ENCODE peak calls at places on chromosomes 16 and 17, in six cellular contexts. G is DND-41; Z is mesenchymal stem cell; A is CD8-positive, alpha-beta memory T cell; P is uterus; B is heart right ventricle. I is an unnamed sample.

GRCh38 chr17:65228287-65228686 is 91.1 kb downstream of the RGS9 start:
- DNase-seq in G (no peak), Z (peak; percentile 12), A (no peak), P (no peak), B (no peak), I (no peak)

GRCh38 chr17:66807182-66807581 is 27.7 kb upstream of the CACNG5 start:
- DNase-seq in G (no peak), Z (no peak), A (no peak), P (no peak), B (no peak), I (no peak)

GRCh38 chr16:12545792-12546342 is 257.8 kb downstream of the CPPED1 start:
- DNase-seq in G (no peak), Z (no peak), A (no peak), P (no peak), B (no peak), I (no peak)

GRCh38 chr17:6541886-6542285 is 14.5 kb downstream of the PITPNM3 start:
- DNase-seq in G (no peak), Z (no peak), A (no peak), P (no peak), B (no peak), I (no peak)

GRCh38 chr17:16025202-16025601 is 25.6 kb downstream of the TTC19 start:
- DNase-seq in G (no peak), Z (no peak), A (no peak), P (no peak), B (no peak), I (no peak)

GRCh38 chr17:80146121-80147034 is 550 bp downstream of the EIF4A3 start:
- DNase-seq in G (peak; percentile 31), Z (peak; percentile 45), A (peak; percentile 31), P (no peak), B (no peak), I (peak; percentile 32)

GRCh38 chr16:89320717-89321501 is 103.4 kb downstream of the ZNF778 start:
- DNase-seq in G (no peak), Z (peak; percentile 62), A (no peak), P (no peak), B (peak; percentile 70), I (peak; percentile 61)

GRCh38 chr17:49465352-49465751 is 29.7 kb upstream of the NGFR start:
- DNase-seq in G (no peak), Z (no peak), A (no peak), P (no peak), B (no peak), I (no peak)

GRCh38 chr17:67431210-67432015 is 54.3 kb downstream of the PITPNC1 start:
- DNase-seq in G (no peak), Z (peak; percentile 91), A (no peak), P (no peak), B (no peak), I (no peak)

GRCh38 chr17:75652341-75652740 is 14.6 kb downstream of the RECQL5 start:
- DNase-seq in G (no peak), Z (no peak), A (no peak), P (no peak), B (no peak), I (no peak)

GRCh38 chr16:20382202-20382948 is 22.2 kb downstream of the PDILT start:
- DNase-seq in G (no peak), Z (no peak), A (no peak), P (no peak), B (no peak), I (peak; percentile 6)

GRCh38 chr17:48215583-48216139 is 108.1 kb downstream of the SNX11 start:
- DNase-seq in G (no peak), Z (peak; percentile 81), A (no peak), P (no peak), B (no peak), I (peak; percentile 63)

GRCh38 chr17:32158870-32159585 is 16.7 kb downstream of the RHOT1 start:
- DNase-seq in G (no peak), Z (no peak), A (no peak), P (no peak), B (peak; percentile 30), I (no peak)

GRCh38 chr17:19386276-19386863 is 620 bp downstream of the MFAP4 start:
- DNase-seq in G (no peak), Z (peak; percentile 94), A (no peak), P (peak; percentile 82), B (peak; percentile 51), I (no peak)

GRCh38 chr17:43468746-43469544 is 14.8 kb upstream of the DHX8 start:
- DNase-seq in G (no peak), Z (peak; percentile 83), A (no peak), P (no peak), B (no peak), I (peak; percentile 41)

GRCh38 chr16:85444879-85445778 is 168.0 kb upstream of the GSE1 start:
- DNase-seq in G (peak; percentile 73), Z (no peak), A (no peak), P (no peak), B (no peak), I (no peak)

GRCh38 chr16:75254359-75254837 is 3.0 kb upstream of the BCAR1 start:
- DNase-seq in G (no peak), Z (peak; percentile 99), A (no peak), P (no peak), B (peak; percentile 18), I (no peak)

GRCh38 chr17:46171939-46172338 is 21.3 kb downstream of the KANSL1 start:
- DNase-seq in G (no peak), Z (no peak), A (no peak), P (no peak), B (no peak), I (no peak)

GRCh38 chr16:48498761-48499600 is 111.0 kb downstream of the N4BP1 start:
- DNase-seq in G (no peak), Z (peak; percentile 50), A (no peak), P (peak; percentile 74), B (no peak), I (peak; percentile 95)

GRCh38 chr16:58709338-58709737 is 24.8 kb upstream of the SLC38A7 start:
- DNase-seq in G (no peak), Z (no peak), A (no peak), P (no peak), B (no peak), I (no peak)

GRCh38 chr17:55812323-55812722 is 61.5 kb downstream of the PCTP start:
- DNase-seq in G (no peak), Z (no peak), A (no peak), P (no peak), B (no peak), I (no peak)

GRCh38 chr17:50272246-50272645 is 2.0 kb upstream of the TMEM92 start:
- DNase-seq in G (no peak), Z (no peak), A (no peak), P (peak; percentile 45), B (no peak), I (no peak)

GRCh38 chr16:72858611-72859493 is 189.1 kb downstream of the ZFHX3 start:
- DNase-seq in G (no peak), Z (peak; percentile 67), A (no peak), P (peak; percentile 32), B (no peak), I (peak; percentile 74)

GRCh38 chr17:17058304-17058703 is 16.0 kb downstream of the MPRIP start:
- DNase-seq in G (no peak), Z (no peak), A (no peak), P (peak; percentile 12), B (no peak), I (no peak)

GRCh38 chr17:48545539-48545938 is 630 bp upstream of the HOXB2 start:
- DNase-seq in G (no peak), Z (peak; percentile 40), A (no peak), P (no peak), B (no peak), I (no peak)

GRCh38 chr16:13793788-13794461 is 126.0 kb upstream of the ERCC4 start:
- DNase-seq in G (no peak), Z (no peak), A (no peak), P (no peak), B (no peak), I (no peak)

GRCh38 chr16:30934827-30935557 is 11.6 kb downstream of the FBXL19 start:
- DNase-seq in G (peak; percentile 52), Z (peak; percentile 70), A (peak; percentile 23), P (no peak), B (no peak), I (peak; percentile 53)

GRCh38 chr17:36550491-36551417 is 6.0 kb downstream of the GGNBP2 start:
- DNase-seq in G (no peak), Z (no peak), A (peak; percentile 59), P (no peak), B (no peak), I (no peak)

DNA sequence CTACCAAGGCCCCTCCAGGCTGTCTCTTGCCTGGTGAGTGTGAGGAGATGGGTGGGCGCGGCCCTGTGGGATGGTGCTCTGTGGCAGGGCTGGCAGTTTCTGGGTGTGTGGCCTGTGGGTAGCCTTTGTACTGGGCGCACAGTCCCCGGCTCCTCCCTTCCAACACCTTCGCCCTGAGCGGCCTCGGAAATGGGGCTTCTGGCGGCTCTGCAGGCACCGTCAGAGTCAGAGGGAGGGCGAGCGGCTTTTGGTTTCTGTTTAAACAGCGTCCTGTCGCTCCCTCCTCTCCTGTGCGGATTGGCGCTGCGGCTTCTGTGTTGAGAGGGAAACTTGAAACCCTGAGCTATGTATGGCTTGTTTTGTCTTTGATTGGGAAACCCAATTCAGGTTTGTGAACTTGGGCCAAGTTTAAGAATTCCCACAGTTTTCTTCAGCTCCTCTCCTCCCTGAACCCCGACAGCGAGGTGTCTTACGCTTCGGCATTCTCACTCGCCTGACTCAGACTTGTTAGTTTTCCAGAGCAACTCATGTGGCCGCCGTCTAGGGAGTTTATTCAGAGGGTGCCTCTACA is 8.3 kb upstream of the ZNF750 start:
- DNase-seq in G (peak; percentile 87), Z (no peak), A (peak; percentile 23), P (peak; percentile 66), B (peak; percentile 50), I (no peak)
- H3K4me3 ChIP-seq in G (peak overlapping the region; percentile 45), Z (no peak overlapping the region), A (no peak overlapping the region), P (peak overlapping the region; percentile 3), B (peak overlapping the region; percentile 55), I (no peak overlapping the region)

GRCh38 chr16:26345951-26346350 is 654.2 kb downstream of the HS3ST4 start:
- DNase-seq in G (no peak), Z (no peak), A (no peak), P (no peak), B (no peak), I (no peak)

GRCh38 chr16:26344976-26345375 is 653.2 kb downstream of the HS3ST4 start:
- DNase-seq in G (no peak), Z (no peak), A (no peak), P (no peak), B (no peak), I (no peak)

GRCh38 chr16:26348095-26348494 is 656.3 kb downstream of the HS3ST4 start:
- DNase-seq in G (no peak), Z (no peak), A (no peak), P (no peak), B (no peak), I (no peak)
- H3K27ac ChIP-seq in G (no peak overlapping the region), Z (no peak overlapping the region), A (no peak overlapping the region), P (no peak overlapping the region), B (no peak overlapping the region), I (no peak overlapping the region)

GRCh38 chr17:73594025-73594424 is 50.2 kb downstream of the SDK2 start:
- DNase-seq in G (no peak), Z (no peak), A (no peak), P (no peak), B (no peak), I (peak; percentile 59)
- H3K36me3 ChIP-seq in G (no peaks in the 10 kb centered on the region), Z (no peaks in the 10 kb centered on the region), A (no peaks in the 10 kb centered on the region), P (no peaks in the 10 kb centered on the region), B (no peaks in the 10 kb centered on the region), I (no peaks in the 10 kb centered on the region)

DNA sequence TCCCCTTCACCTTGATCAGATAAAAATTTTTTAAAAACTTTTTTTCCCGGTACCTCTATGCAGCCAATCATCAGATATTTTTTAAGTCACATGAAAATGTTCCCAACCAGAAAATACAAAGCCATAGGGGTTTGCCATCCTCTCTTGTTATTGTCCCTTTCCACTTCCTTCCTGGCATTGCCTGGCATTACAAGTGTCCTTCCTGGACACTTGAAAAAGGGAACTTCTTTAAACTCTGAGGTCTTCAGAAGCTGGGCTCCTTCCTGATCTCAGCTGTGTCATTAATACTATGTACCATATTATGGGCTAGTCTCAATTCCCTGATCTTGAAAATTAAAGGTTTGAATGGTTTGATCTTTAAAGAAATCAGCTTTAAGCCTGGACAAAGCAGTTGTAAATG is 64.9 kb downstream of the TEX14 start:
- DNase-seq in G (no peak), Z (no peak), A (no peak), P (no peak), B (no peak), I (no peak)
- H3K4me3 ChIP-seq in G (no peak overlapping the region), Z (no peak overlapping the region), A (no peak overlapping the region), P (no peak overlapping the region), B (no peak overlapping the region), I (no peak overlapping the region)

I was measured in cardiac muscle cell.